ENCODE peak calls at places on chromosomes 6 and 20, in six cellular contexts. One of them, this sample, is unnamed.

GRCh38 chr6:106677282-106677681 is 47.9 kb downstream of the QRSL1 start:
- DNase-seq in HCT116: no peak
- DNase-seq in cardiac fibroblast: no peak
- DNase-seq in natural killer cell: no peak
- DNase-seq in thoracic aorta: no peak
- DNase-seq in fibroblast of villous mesenchyme: no peak
- DNase-seq in this sample: no peak

GRCh38 chr20:7161690-7162089 is 394.2 kb downstream of the BMP2 start:
- DNase-seq in HCT116: no peak
- DNase-seq in cardiac fibroblast: peak; percentile 48
- DNase-seq in natural killer cell: no peak
- DNase-seq in thoracic aorta: no peak
- DNase-seq in fibroblast of villous mesenchyme: peak; percentile 28
- DNase-seq in this sample: no peak

GRCh38 chr6:7823552-7823951 is 87.0 kb downstream of the TXNDC5 start:
- DNase-seq in HCT116: no peak
- DNase-seq in cardiac fibroblast: no peak
- DNase-seq in natural killer cell: no peak
- DNase-seq in thoracic aorta: no peak
- DNase-seq in fibroblast of villous mesenchyme: no peak
- DNase-seq in this sample: no peak

GRCh38 chr20:17640875-17641378 is 41.1 kb downstream of the RRBP1 start:
- DNase-seq in HCT116: no peak
- DNase-seq in cardiac fibroblast: no peak
- DNase-seq in natural killer cell: no peak
- DNase-seq in thoracic aorta: no peak
- DNase-seq in fibroblast of villous mesenchyme: no peak
- DNase-seq in this sample: no peak

GRCh38 chr6:133362813-133363212 is 121.7 kb downstream of the EYA4 start:
- DNase-seq in HCT116: no peak
- DNase-seq in cardiac fibroblast: no peak
- DNase-seq in natural killer cell: no peak
- DNase-seq in thoracic aorta: no peak
- DNase-seq in fibroblast of villous mesenchyme: no peak
- DNase-seq in this sample: no peak

GRCh38 chr20:20297752-20298151 is 70.2 kb upstream of the INSM1 start:
- DNase-seq in HCT116: no peak
- DNase-seq in cardiac fibroblast: no peak
- DNase-seq in natural killer cell: no peak
- DNase-seq in thoracic aorta: no peak
- DNase-seq in fibroblast of villous mesenchyme: no peak
- DNase-seq in this sample: no peak

GRCh38 chr6:100260584-100260983 is 204.1 kb downstream of the SIM1 start:
- DNase-seq in HCT116: no peak
- DNase-seq in cardiac fibroblast: peak; percentile 39
- DNase-seq in natural killer cell: no peak
- DNase-seq in thoracic aorta: no peak
- DNase-seq in fibroblast of villous mesenchyme: no peak
- DNase-seq in this sample: no peak

GRCh38 chr20:59958123-59958522 is at the start of gene CDH26:
- DNase-seq in HCT116: no peak
- DNase-seq in cardiac fibroblast: no peak
- DNase-seq in natural killer cell: no peak
- DNase-seq in thoracic aorta: no peak
- DNase-seq in fibroblast of villous mesenchyme: no peak
- DNase-seq in this sample: no peak

GRCh38 chr20:46332373-46333135 is 24.3 kb upstream of the CDH22 start:
- DNase-seq in HCT116: no peak
- DNase-seq in cardiac fibroblast: no peak
- DNase-seq in natural killer cell: no peak
- DNase-seq in thoracic aorta: no peak
- DNase-seq in fibroblast of villous mesenchyme: no peak
- DNase-seq in this sample: no peak

GRCh38 chr6:137868721-137869631 is 1.9 kb downstream of the TNFAIP3 start:
- DNase-seq in HCT116: no peak
- DNase-seq in cardiac fibroblast: peak; percentile 47
- DNase-seq in natural killer cell: no peak
- DNase-seq in thoracic aorta: no peak
- DNase-seq in fibroblast of villous mesenchyme: no peak
- DNase-seq in this sample: no peak

GRCh38 chr6:3456794-3457709 is at the start of gene SLC22A23:
- DNase-seq in HCT116: peak; percentile 46
- DNase-seq in cardiac fibroblast: peak; percentile 22
- DNase-seq in natural killer cell: peak; percentile 24
- DNase-seq in thoracic aorta: no peak
- DNase-seq in fibroblast of villous mesenchyme: no peak
- DNase-seq in this sample: peak; percentile 67

GRCh38 chr20:57662313-57663240 is 42.4 kb upstream of the ZBP1 start:
- DNase-seq in HCT116: no peak
- DNase-seq in cardiac fibroblast: no peak
- DNase-seq in natural killer cell: no peak
- DNase-seq in thoracic aorta: no peak
- DNase-seq in fibroblast of villous mesenchyme: no peak
- DNase-seq in this sample: peak; percentile 13

DNA sequence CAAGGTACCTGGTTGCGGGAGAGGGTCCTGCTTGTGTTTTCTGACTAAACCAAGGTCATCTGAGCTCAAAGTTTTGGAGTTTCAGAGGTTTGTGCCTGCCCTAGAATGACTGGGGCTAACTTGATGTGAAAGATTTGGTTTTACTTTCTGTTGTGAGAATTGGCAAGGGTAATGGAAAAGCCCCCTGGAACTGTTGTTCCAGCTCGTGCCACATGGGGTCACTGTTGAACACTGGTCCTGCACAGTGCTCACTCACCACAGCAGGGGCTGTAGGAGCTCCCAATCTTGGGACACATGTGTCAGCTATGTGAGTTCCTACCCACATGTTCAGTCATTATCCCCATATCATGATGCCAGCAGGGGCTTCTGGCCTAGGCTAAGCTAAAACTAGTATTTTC is 6.5 kb downstream of the TGM6 start:
- DNase-seq in HCT116: peak; percentile 39
- DNase-seq in cardiac fibroblast: peak; percentile 44
- DNase-seq in natural killer cell: no peak
- DNase-seq in thoracic aorta: no peak
- DNase-seq in fibroblast of villous mesenchyme: peak; percentile 16
- DNase-seq in this sample: no peak
- TF ChIP-seq CTCF in HCT116: peak; percentile 81
- TF ChIP-seq CTCF in cardiac fibroblast: peak; percentile 44
- TF ChIP-seq CTCF in natural killer cell: peak; percentile 12
- TF ChIP-seq CTCF in thoracic aorta: peak; percentile 7
- TF ChIP-seq CTCF in fibroblast of villous mesenchyme: peak; percentile 41
- TF ChIP-seq CTCF in this sample: no peak

DNA sequence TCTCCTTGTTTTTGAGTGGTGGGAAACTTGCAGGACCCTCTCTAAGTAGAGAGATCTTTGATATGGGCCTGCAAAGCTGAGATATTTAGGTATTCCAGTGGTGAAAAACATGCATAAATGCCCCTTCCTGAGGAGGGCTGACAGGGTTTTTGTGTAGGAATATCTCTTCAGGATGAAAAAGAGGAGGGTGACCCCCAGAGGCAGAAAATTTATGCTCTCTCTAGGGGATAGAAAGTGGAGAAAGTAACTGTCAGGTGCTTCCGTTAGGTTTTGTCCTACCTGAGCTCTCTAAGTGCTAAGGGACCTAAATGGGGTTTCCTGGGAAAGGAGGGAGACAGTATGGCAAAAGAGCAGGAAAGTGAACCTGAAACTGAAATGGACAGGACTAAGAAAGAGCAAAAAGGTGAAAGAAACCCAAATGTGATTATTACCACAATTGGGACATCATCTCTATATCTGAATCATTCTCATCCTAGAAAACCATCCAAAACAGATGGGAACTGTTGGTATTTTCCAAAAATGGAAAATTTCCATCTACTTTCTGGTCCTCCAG is 2.0 kb downstream of the COL19A1 start:
- DNase-seq in HCT116: no peak
- DNase-seq in cardiac fibroblast: no peak
- DNase-seq in natural killer cell: no peak
- DNase-seq in thoracic aorta: no peak
- DNase-seq in fibroblast of villous mesenchyme: no peak
- DNase-seq in this sample: no peak
- TF ChIP-seq CTCF in HCT116: no peak
- TF ChIP-seq CTCF in cardiac fibroblast: no peak
- TF ChIP-seq CTCF in natural killer cell: no peak
- TF ChIP-seq CTCF in thoracic aorta: no peak
- TF ChIP-seq CTCF in fibroblast of villous mesenchyme: no peak
- TF ChIP-seq CTCF in this sample: no peak

DNA sequence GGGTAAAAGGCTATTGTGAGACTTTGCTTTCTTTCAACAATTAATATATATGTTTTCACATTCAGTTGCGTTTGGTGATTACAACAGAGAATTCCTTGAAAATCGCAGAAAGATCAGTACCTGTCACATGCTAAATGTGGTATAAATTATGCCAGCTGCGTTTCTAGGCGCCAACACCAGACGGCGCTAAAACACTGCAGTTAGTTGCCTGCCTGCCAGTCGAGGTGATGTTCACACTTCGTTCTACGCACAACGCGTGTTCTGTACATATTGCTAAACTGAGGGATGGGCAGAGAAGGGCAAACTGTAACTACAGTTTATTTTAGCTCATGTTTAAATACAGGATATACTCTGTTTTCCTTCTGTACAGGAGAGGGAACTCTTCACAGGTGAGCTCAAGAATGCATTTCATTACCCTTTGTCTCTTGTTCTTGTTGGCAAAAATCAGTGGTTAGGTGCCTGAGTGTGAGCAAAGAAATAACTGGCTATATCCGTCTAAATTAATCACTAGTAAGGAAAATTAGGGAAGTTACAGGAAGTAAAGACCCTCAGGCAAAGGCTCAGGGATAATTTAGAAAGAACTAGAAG is 100.1 kb upstream of the RGS17 start:
- DNase-seq in HCT116: peak; percentile 52
- DNase-seq in cardiac fibroblast: peak; percentile 68
- DNase-seq in natural killer cell: no peak
- DNase-seq in thoracic aorta: peak; percentile 3
- DNase-seq in fibroblast of villous mesenchyme: peak; percentile 54
- DNase-seq in this sample: no peak
- TF ChIP-seq CTCF in HCT116: peak; percentile 98
- TF ChIP-seq CTCF in cardiac fibroblast: peak; percentile 98
- TF ChIP-seq CTCF in natural killer cell: peak; percentile 59
- TF ChIP-seq CTCF in thoracic aorta: peak; percentile 86
- TF ChIP-seq CTCF in fibroblast of villous mesenchyme: peak; percentile 99
- TF ChIP-seq CTCF in this sample: no peak

GRCh38 chr20:3781153-3781910 is at the start of gene SPEF1:
- DNase-seq in HCT116: peak; percentile 92
- DNase-seq in cardiac fibroblast: peak; percentile 94
- DNase-seq in natural killer cell: no peak
- DNase-seq in thoracic aorta: peak; percentile 65
- DNase-seq in fibroblast of villous mesenchyme: peak; percentile 94
- DNase-seq in this sample: no peak
- TF ChIP-seq CTCF in HCT116: peak; percentile 69
- TF ChIP-seq CTCF in cardiac fibroblast: peak; percentile 41
- TF ChIP-seq CTCF in natural killer cell: no peak
- TF ChIP-seq CTCF in thoracic aorta: peak; percentile 41
- TF ChIP-seq CTCF in fibroblast of villous mesenchyme: peak; percentile 52
- TF ChIP-seq CTCF in this sample: no peak

GRCh38 chr6:16712931-16713484 is 48.3 kb downstream of the ATXN1 start:
- DNase-seq in HCT116: peak; percentile 91
- DNase-seq in cardiac fibroblast: peak; percentile 93
- DNase-seq in natural killer cell: no peak
- DNase-seq in thoracic aorta: no peak
- DNase-seq in fibroblast of villous mesenchyme: peak; percentile 96
- DNase-seq in this sample: no peak
- TF ChIP-seq CTCF in HCT116: peak; percentile 47
- TF ChIP-seq CTCF in cardiac fibroblast: peak; percentile 37
- TF ChIP-seq CTCF in natural killer cell: no peak
- TF ChIP-seq CTCF in thoracic aorta: peak; percentile 19
- TF ChIP-seq CTCF in fibroblast of villous mesenchyme: peak; percentile 38
- TF ChIP-seq CTCF in this sample: no peak

DNA sequence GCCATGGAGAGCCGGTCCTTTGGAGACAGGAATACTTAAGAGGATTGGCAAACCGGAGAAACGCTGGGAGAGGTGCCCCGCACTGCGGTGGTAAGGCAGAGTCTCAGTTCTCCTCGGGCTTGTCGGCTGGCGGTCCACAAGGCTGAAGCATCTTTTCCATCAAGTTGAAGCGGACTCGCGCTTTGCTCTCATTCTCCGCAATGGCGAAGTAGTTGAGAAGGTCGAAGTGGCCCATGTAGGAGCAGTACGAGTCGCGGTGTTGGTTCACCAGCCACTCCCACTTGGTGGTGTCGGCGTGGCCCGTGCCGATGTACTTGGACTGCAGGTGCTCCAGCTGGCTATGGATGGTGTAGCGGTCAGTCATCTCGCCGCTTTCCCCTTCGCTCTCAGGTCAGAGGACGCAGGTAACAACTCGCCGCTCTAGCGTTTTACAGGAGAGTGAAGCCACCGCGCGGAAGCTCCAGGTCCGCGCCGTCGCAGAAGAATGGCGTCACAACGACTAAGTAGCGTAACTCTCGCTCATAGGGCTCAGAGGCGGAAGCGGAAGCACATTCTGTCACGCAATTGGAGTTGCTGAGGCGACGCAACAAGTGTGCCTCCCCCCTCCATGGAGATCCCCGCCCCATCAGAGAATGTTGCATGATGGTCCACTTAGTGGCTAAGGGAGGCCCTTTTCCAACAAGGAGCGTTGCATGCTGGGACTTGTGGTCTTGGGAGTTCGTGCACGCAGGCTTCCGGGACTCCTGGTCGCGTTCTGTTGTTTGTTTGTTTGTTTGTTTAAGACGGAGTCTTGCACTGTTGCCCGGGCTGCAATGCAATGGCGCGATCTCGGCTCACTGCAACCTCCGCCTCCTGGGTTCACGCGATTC is at the start of gene SF3B5:
- DNase-seq in HCT116: peak; percentile 100
- DNase-seq in cardiac fibroblast: peak; percentile 100
- DNase-seq in natural killer cell: peak; percentile 96
- DNase-seq in thoracic aorta: peak; percentile 97
- DNase-seq in fibroblast of villous mesenchyme: peak; percentile 100
- DNase-seq in this sample: peak; percentile 93
- TF ChIP-seq CTCF in HCT116: no peak
- TF ChIP-seq CTCF in cardiac fibroblast: no peak
- TF ChIP-seq CTCF in natural killer cell: no peak
- TF ChIP-seq CTCF in thoracic aorta: no peak
- TF ChIP-seq CTCF in fibroblast of villous mesenchyme: no peak
- TF ChIP-seq CTCF in this sample: no peak

GRCh38 chr20:14622796-14623195 is 285.4 kb upstream of the FLRT3 start:
- DNase-seq in HCT116: peak; percentile 15
- DNase-seq in cardiac fibroblast: peak; percentile 5
- DNase-seq in natural killer cell: no peak
- DNase-seq in thoracic aorta: no peak
- DNase-seq in fibroblast of villous mesenchyme: peak; percentile 46
- DNase-seq in this sample: no peak
- TF ChIP-seq CTCF in HCT116: peak; percentile 29
- TF ChIP-seq CTCF in cardiac fibroblast: no peak
- TF ChIP-seq CTCF in natural killer cell: no peak
- TF ChIP-seq CTCF in thoracic aorta: no peak
- TF ChIP-seq CTCF in fibroblast of villous mesenchyme: peak; percentile 19
- TF ChIP-seq CTCF in this sample: no peak